ENCODE peak calls at places on chromosomes 2 and 18, in ten cellular contexts. One of them, this sample, is unnamed.

GRCh38 chr2:74886811-74887210 is 52.9 kb downstream of the HK2 start:
- DNase-seq in left lung: no peak
- DNase-seq in MCF 10A: no peak
- DNase-seq in BJ: no peak
- DNase-seq in fibroblast of mammary gland: no peak
- DNase-seq in A549: peak
- DNase-seq in AG04449: no peak
- DNase-seq in neural crest cell: no peak
- DNase-seq in tibial artery: no peak
- DNase-seq in fibroblast of the aortic adventitia: no peak
- DNase-seq in this sample: no peak

GRCh38 chr2:238302751-238303150 is 14.3 kb upstream of the PER2 start:
- DNase-seq in left lung: no peak
- DNase-seq in MCF 10A: no peak
- DNase-seq in BJ: no peak
- DNase-seq in fibroblast of mammary gland: no peak
- DNase-seq in A549: no peak
- DNase-seq in AG04449: no peak
- DNase-seq in neural crest cell: no peak
- DNase-seq in tibial artery: peak
- DNase-seq in fibroblast of the aortic adventitia: no peak
- DNase-seq in this sample: no peak

GRCh38 chr2:42827647-42828486 is 35.5 kb upstream of the HAAO start:
- DNase-seq in left lung: peak
- DNase-seq in MCF 10A: peak
- DNase-seq in BJ: no peak
- DNase-seq in fibroblast of mammary gland: peak
- DNase-seq in A549: peak
- DNase-seq in AG04449: no peak
- DNase-seq in neural crest cell: peak
- DNase-seq in tibial artery: peak
- DNase-seq in fibroblast of the aortic adventitia: peak
- DNase-seq in this sample: no peak

GRCh38 chr2:113907297-113907696 is 17.4 kb downstream of the ACTR3 start:
- DNase-seq in left lung: no peak
- DNase-seq in MCF 10A: no peak
- DNase-seq in BJ: no peak
- DNase-seq in fibroblast of mammary gland: no peak
- DNase-seq in A549: no peak
- DNase-seq in AG04449: no peak
- DNase-seq in neural crest cell: no peak
- DNase-seq in tibial artery: no peak
- DNase-seq in fibroblast of the aortic adventitia: no peak
- DNase-seq in this sample: no peak

GRCh38 chr2:122079844-122080243 is 324.4 kb downstream of the TSN start:
- DNase-seq in left lung: no peak
- DNase-seq in MCF 10A: no peak
- DNase-seq in BJ: no peak
- DNase-seq in fibroblast of mammary gland: no peak
- DNase-seq in A549: no peak
- DNase-seq in AG04449: no peak
- DNase-seq in neural crest cell: no peak
- DNase-seq in tibial artery: no peak
- DNase-seq in fibroblast of the aortic adventitia: no peak
- DNase-seq in this sample: no peak

GRCh38 chr2:145286716-145287115 is 766.8 kb upstream of the ZEB2 start:
- DNase-seq in left lung: no peak
- DNase-seq in MCF 10A: no peak
- DNase-seq in BJ: no peak
- DNase-seq in fibroblast of mammary gland: no peak
- DNase-seq in A549: no peak
- DNase-seq in AG04449: no peak
- DNase-seq in neural crest cell: no peak
- DNase-seq in tibial artery: no peak
- DNase-seq in fibroblast of the aortic adventitia: no peak
- DNase-seq in this sample: no peak

GRCh38 chr2:209334188-209335017 is 89.4 kb upstream of the MAP2 start:
- DNase-seq in left lung: no peak
- DNase-seq in MCF 10A: peak
- DNase-seq in BJ: no peak
- DNase-seq in fibroblast of mammary gland: peak
- DNase-seq in A549: peak
- DNase-seq in AG04449: no peak
- DNase-seq in neural crest cell: peak
- DNase-seq in tibial artery: peak
- DNase-seq in fibroblast of the aortic adventitia: peak
- DNase-seq in this sample: peak

GRCh38 chr2:117470311-117471095 is 344.0 kb upstream of the DDX18 start:
- DNase-seq in left lung: no peak
- DNase-seq in MCF 10A: peak
- DNase-seq in BJ: no peak
- DNase-seq in fibroblast of mammary gland: peak
- DNase-seq in A549: peak
- DNase-seq in AG04449: no peak
- DNase-seq in neural crest cell: peak
- DNase-seq in tibial artery: no peak
- DNase-seq in fibroblast of the aortic adventitia: no peak
- DNase-seq in this sample: no peak

GRCh38 chr2:161556440-161556839 is 67.8 kb upstream of the SLC4A10 start:
- DNase-seq in left lung: no peak
- DNase-seq in MCF 10A: peak
- DNase-seq in BJ: no peak
- DNase-seq in fibroblast of mammary gland: peak
- DNase-seq in A549: no peak
- DNase-seq in AG04449: no peak
- DNase-seq in neural crest cell: no peak
- DNase-seq in tibial artery: no peak
- DNase-seq in fibroblast of the aortic adventitia: no peak
- DNase-seq in this sample: no peak

GRCh38 chr2:158457826-158458616 is 1.3 kb downstream of the PKP4 start:
- DNase-seq in left lung: peak
- DNase-seq in MCF 10A: peak
- DNase-seq in BJ: no peak
- DNase-seq in fibroblast of mammary gland: peak
- DNase-seq in A549: peak
- DNase-seq in AG04449: no peak
- DNase-seq in neural crest cell: peak
- DNase-seq in tibial artery: peak
- DNase-seq in fibroblast of the aortic adventitia: peak
- DNase-seq in this sample: no peak

GRCh38 chr2:158457092-158457825 is 507 bp downstream of the PKP4 start:
- DNase-seq in left lung: peak
- DNase-seq in MCF 10A: peak
- DNase-seq in BJ: no peak
- DNase-seq in fibroblast of mammary gland: peak
- DNase-seq in A549: peak
- DNase-seq in AG04449: no peak
- DNase-seq in neural crest cell: peak
- DNase-seq in tibial artery: peak
- DNase-seq in fibroblast of the aortic adventitia: peak
- DNase-seq in this sample: no peak

GRCh38 chr2:158458617-158458920 is 1.8 kb downstream of the PKP4 start:
- DNase-seq in left lung: no peak
- DNase-seq in MCF 10A: no peak
- DNase-seq in BJ: no peak
- DNase-seq in fibroblast of mammary gland: no peak
- DNase-seq in A549: no peak
- DNase-seq in AG04449: no peak
- DNase-seq in neural crest cell: no peak
- DNase-seq in tibial artery: no peak
- DNase-seq in fibroblast of the aortic adventitia: peak
- DNase-seq in this sample: no peak

GRCh38 chr2:158459161-158460003 is 2.6 kb downstream of the PKP4 start:
- DNase-seq in left lung: no peak
- DNase-seq in MCF 10A: peak
- DNase-seq in BJ: no peak
- DNase-seq in fibroblast of mammary gland: no peak
- DNase-seq in A549: peak
- DNase-seq in AG04449: no peak
- DNase-seq in neural crest cell: no peak
- DNase-seq in tibial artery: no peak
- DNase-seq in fibroblast of the aortic adventitia: peak
- DNase-seq in this sample: no peak

DNA sequence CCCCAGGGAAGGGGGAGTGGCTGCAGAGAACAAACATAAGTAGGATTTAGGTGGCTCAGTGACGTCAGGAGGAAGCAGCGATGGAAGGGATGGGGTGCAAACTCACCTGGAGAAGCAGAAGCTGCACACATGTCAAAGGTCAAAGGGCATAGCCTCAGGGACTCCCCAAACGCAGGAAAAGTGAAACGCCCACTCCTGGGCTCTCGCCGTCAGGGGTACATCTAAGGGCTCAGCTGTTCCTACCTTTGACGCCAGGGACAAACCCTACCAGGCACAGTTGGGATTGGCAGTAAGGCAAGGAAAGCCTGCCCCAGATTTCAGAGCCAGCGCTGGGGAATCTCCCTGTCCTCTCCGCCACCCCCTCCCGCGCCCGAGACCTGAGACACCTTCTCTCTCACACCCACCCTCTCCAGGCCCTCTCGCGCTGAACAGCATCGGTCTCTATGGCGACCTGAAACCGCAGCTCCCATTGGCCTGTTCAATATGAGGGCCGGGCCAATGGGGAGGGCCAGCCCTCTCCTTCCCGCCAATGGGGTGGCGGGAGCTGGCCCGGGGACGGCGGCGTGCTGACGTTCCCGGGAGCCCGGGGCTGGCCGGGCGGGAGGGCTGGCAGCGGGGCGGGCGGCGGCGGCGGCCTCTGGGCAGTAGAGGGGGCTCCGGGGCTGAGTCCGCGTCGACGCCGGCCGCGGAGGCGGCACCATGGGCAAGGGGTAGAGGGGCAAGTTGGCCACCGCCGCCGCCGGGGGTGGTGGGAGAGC is at the start of the genes CCDC148 and PKP4:
- DNase-seq in left lung: peak
- DNase-seq in MCF 10A: peak
- DNase-seq in BJ: peak
- DNase-seq in fibroblast of mammary gland: peak
- DNase-seq in A549: peak
- DNase-seq in AG04449: peak
- DNase-seq in neural crest cell: peak
- DNase-seq in tibial artery: peak
- DNase-seq in fibroblast of the aortic adventitia: peak
- DNase-seq in this sample: peak
- TF ChIP-seq CTCF in left lung: no peak
- TF ChIP-seq CTCF in MCF 10A: no peak
- TF ChIP-seq CTCF in BJ: peak
- TF ChIP-seq CTCF in fibroblast of mammary gland: peak
- TF ChIP-seq CTCF in A549: peak
- TF ChIP-seq CTCF in AG04449: peak
- TF ChIP-seq CTCF in neural crest cell: no peak
- TF ChIP-seq CTCF in tibial artery: peak
- TF ChIP-seq CTCF in fibroblast of the aortic adventitia: peak
- TF ChIP-seq CTCF in this sample: no peak

DNA sequence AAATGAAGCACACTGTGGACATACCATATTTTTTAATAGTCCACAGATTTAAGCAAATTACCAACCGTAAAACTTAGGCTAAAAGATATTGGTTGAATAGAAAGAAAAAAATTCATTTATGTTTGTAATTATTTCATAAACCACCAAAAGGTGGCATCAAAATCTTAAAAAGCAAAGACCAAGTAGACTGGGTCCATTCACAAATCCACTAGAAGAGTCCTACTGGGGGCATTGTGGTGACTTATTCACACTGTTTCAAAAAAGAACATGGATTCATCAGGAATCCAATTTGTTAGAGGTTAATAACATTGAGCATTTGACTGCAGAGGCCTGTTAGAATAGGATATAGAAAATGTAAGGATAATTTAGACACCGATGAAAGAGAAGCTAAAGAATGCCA is 194.9 kb upstream of the KYNU start:
- DNase-seq in left lung: no peak
- DNase-seq in MCF 10A: peak
- DNase-seq in BJ: no peak
- DNase-seq in fibroblast of mammary gland: peak
- DNase-seq in A549: peak
- DNase-seq in AG04449: no peak
- DNase-seq in neural crest cell: no peak
- DNase-seq in tibial artery: no peak
- DNase-seq in fibroblast of the aortic adventitia: peak
- DNase-seq in this sample: peak
- TF ChIP-seq CTCF in left lung: peak
- TF ChIP-seq CTCF in MCF 10A: peak
- TF ChIP-seq CTCF in BJ: no peak
- TF ChIP-seq CTCF in fibroblast of mammary gland: no peak
- TF ChIP-seq CTCF in A549: peak
- TF ChIP-seq CTCF in AG04449: no peak
- TF ChIP-seq CTCF in neural crest cell: no peak
- TF ChIP-seq CTCF in tibial artery: peak
- TF ChIP-seq CTCF in fibroblast of the aortic adventitia: peak
- TF ChIP-seq CTCF in this sample: peak

GRCh38 chr18:48028081-48028480 is 97.6 kb upstream of the SMAD2 start:
- DNase-seq in left lung: no peak
- DNase-seq in MCF 10A: no peak
- DNase-seq in BJ: no peak
- DNase-seq in fibroblast of mammary gland: no peak
- DNase-seq in A549: no peak
- DNase-seq in AG04449: no peak
- DNase-seq in neural crest cell: no peak
- DNase-seq in tibial artery: peak
- DNase-seq in fibroblast of the aortic adventitia: no peak
- DNase-seq in this sample: no peak
- TF ChIP-seq CTCF in left lung: no peak
- TF ChIP-seq CTCF in MCF 10A: no peak
- TF ChIP-seq CTCF in BJ: peak
- TF ChIP-seq CTCF in fibroblast of mammary gland: no peak
- TF ChIP-seq CTCF in A549: no peak
- TF ChIP-seq CTCF in AG04449: no peak
- TF ChIP-seq CTCF in neural crest cell: no peak
- TF ChIP-seq CTCF in tibial artery: no peak
- TF ChIP-seq CTCF in fibroblast of the aortic adventitia: no peak
- TF ChIP-seq CTCF in this sample: no peak

DNA sequence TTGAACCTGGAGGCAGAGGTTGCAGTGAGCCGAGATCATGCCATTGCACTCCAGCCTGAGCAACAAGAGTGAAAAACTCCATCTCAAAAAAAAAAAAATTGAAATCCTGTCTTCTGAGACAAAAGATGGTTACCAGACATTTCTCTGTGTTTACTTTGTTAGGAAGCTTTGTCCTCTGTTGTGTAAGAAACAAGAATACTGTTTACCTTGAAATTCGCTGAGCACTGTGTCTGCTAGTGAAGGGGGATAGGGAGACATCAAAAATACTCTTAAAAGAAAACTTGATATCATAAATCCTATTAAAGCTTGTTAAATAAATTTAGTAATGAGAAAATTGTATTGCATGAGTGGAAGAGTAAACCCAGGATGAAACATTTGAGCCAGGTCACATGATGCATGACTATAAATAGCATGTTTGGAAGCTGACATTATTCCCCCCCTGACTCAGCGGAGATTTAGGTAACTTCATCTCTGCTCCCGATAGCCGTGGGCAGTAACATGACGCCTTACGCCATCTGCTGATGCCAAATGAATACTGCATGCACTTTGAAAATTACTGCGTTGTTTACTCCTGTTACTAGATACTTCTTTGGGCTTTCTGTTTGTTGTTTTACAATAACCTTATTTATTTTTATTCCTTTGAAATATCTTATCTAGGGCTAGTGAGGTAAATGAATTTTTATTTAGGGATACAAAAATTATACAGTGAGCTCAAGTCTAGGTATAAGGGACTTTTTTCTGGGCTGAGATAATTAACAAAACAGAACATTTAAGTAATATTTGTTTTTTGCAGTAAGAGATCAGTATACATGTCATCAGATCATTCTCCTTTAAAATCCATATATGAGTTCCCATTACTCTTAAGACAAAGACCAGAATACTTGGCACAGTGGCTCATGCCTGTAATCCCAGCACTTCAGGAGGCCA is 134.9 kb downstream of the MAP3K20 start:
- DNase-seq in left lung: no peak
- DNase-seq in MCF 10A: peak
- DNase-seq in BJ: peak
- DNase-seq in fibroblast of mammary gland: peak
- DNase-seq in A549: peak
- DNase-seq in AG04449: peak
- DNase-seq in neural crest cell: peak
- DNase-seq in tibial artery: peak
- DNase-seq in fibroblast of the aortic adventitia: peak
- DNase-seq in this sample: peak
- TF ChIP-seq CTCF in left lung: peak
- TF ChIP-seq CTCF in MCF 10A: peak
- TF ChIP-seq CTCF in BJ: peak
- TF ChIP-seq CTCF in fibroblast of mammary gland: peak
- TF ChIP-seq CTCF in A549: peak
- TF ChIP-seq CTCF in AG04449: peak
- TF ChIP-seq CTCF in neural crest cell: peak
- TF ChIP-seq CTCF in tibial artery: peak
- TF ChIP-seq CTCF in fibroblast of the aortic adventitia: peak
- TF ChIP-seq CTCF in this sample: peak

This sample was measured in AG09319.